ENCODE peak calls at places on chromosome 20, in four cellular contexts. One of them, this sample, is unnamed.

GRCh38 chr20:4041748-4042411 is 26.5 kb upstream of the RNF24 start:
- DNase-seq in BE2C: peak
- DNase-seq in psoas muscle: no peak
- DNase-seq in stomach: peak
- DNase-seq in this sample: no peak

GRCh38 chr20:25275813-25276532 is 28.1 kb downstream of the PYGB start:
- DNase-seq in BE2C: peak
- DNase-seq in stomach: peak
- DNase-seq in psoas muscle: peak
- DNase-seq in this sample: no peak

GRCh38 chr20:34581341-34582189 is 23.0 kb downstream of the MAP1LC3A start:
- DNase-seq in psoas muscle: no peak
- DNase-seq in stomach: no peak
- DNase-seq in BE2C: no peak
- DNase-seq in this sample: no peak

GRCh38 chr20:35360033-35360432 is 51.7 kb downstream of the UQCC1 start:
- DNase-seq in psoas muscle: no peak
- DNase-seq in BE2C: peak
- DNase-seq in stomach: no peak
- DNase-seq in this sample: no peak

GRCh38 chr20:13333793-13334192 is 112.7 kb downstream of the ISM1 start:
- DNase-seq in stomach: no peak
- DNase-seq in psoas muscle: no peak
- DNase-seq in BE2C: no peak
- DNase-seq in this sample: no peak

GRCh38 chr20:34575756-34576155 is 17.2 kb downstream of the MAP1LC3A start:
- DNase-seq in BE2C: no peak
- DNase-seq in stomach: no peak
- DNase-seq in psoas muscle: no peak
- DNase-seq in this sample: no peak

GRCh38 chr20:45945678-45946148 is 11.2 kb downstream of the PCIF1 start:
- DNase-seq in BE2C: no peak
- DNase-seq in psoas muscle: no peak
- DNase-seq in stomach: no peak
- DNase-seq in this sample: no peak

GRCh38 chr20:53283597-53283996 is 310.0 kb downstream of the ZNF217 start:
- DNase-seq in stomach: no peak
- DNase-seq in BE2C: peak
- DNase-seq in psoas muscle: no peak
- DNase-seq in this sample: no peak

GRCh38 chr20:10466325-10466724 is 31.2 kb downstream of the SLX4IP start:
- DNase-seq in BE2C: no peak
- DNase-seq in stomach: no peak
- DNase-seq in psoas muscle: no peak
- DNase-seq in this sample: no peak

GRCh38 chr20:8213831-8214587 is 81.9 kb downstream of the PLCB1 start:
- DNase-seq in psoas muscle: no peak
- DNase-seq in BE2C: no peak
- DNase-seq in stomach: no peak
- DNase-seq in this sample: no peak

GRCh38 chr20:61875221-61875885 is 190.3 kb downstream of the TAF4 start:
- DNase-seq in psoas muscle: no peak
- DNase-seq in BE2C: no peak
- DNase-seq in stomach: no peak
- DNase-seq in this sample: no peak

GRCh38 chr20:63785646-63786255 is 45.3 kb downstream of the ZBTB46 start:
- DNase-seq in stomach: no peak
- DNase-seq in psoas muscle: peak
- DNase-seq in BE2C: no peak
- DNase-seq in this sample: no peak

GRCh38 chr20:48928832-48929725 is 7.6 kb downstream of the ARFGEF2 start:
- DNase-seq in BE2C: no peak
- DNase-seq in psoas muscle: no peak
- DNase-seq in stomach: no peak
- DNase-seq in this sample: no peak

GRCh38 chr20:44057698-44058675 is 129.0 kb downstream of the JPH2 start:
- DNase-seq in stomach: no peak
- DNase-seq in BE2C: no peak
- DNase-seq in psoas muscle: no peak
- DNase-seq in this sample: no peak

GRCh38 chr20:49964964-49965780 is 17.6 kb upstream of the SNAI1 start:
- DNase-seq in psoas muscle: no peak
- DNase-seq in stomach: peak
- DNase-seq in BE2C: peak
- DNase-seq in this sample: no peak

GRCh38 chr20:37160683-37161082 is 18.4 kb upstream of the RPN2 start:
- DNase-seq in psoas muscle: no peak
- DNase-seq in stomach: no peak
- DNase-seq in BE2C: no peak
- DNase-seq in this sample: no peak

GRCh38 chr20:62003567-62004405 is 61.9 kb downstream of the TAF4 start:
- DNase-seq in stomach: no peak
- DNase-seq in BE2C: no peak
- DNase-seq in psoas muscle: no peak
- DNase-seq in this sample: no peak

GRCh38 chr20:23623666-23624065 is 14.1 kb downstream of the CST3 start:
- DNase-seq in BE2C: no peak
- DNase-seq in stomach: no peak
- DNase-seq in psoas muscle: no peak
- DNase-seq in this sample: no peak

GRCh38 chr20:4961746-4962145 is 39.6 kb downstream of the SLC23A2 start:
- DNase-seq in BE2C: no peak
- DNase-seq in stomach: no peak
- DNase-seq in psoas muscle: no peak
- DNase-seq in this sample: no peak

GRCh38 chr20:60365063-60365640 is 406.9 kb downstream of the CDH26 start:
- DNase-seq in psoas muscle: no peak
- DNase-seq in stomach: peak
- DNase-seq in BE2C: no peak
- DNase-seq in this sample: no peak

GRCh38 chr20:57180954-57181353 is 85.5 kb downstream of the BMP7 start:
- DNase-seq in BE2C: no peak
- DNase-seq in psoas muscle: no peak
- DNase-seq in stomach: no peak
- DNase-seq in this sample: no peak

GRCh38 chr20:48759631-48760245 is 68.1 kb downstream of the PREX1 start:
- DNase-seq in psoas muscle: no peak
- DNase-seq in stomach: no peak
- DNase-seq in BE2C: no peak
- DNase-seq in this sample: no peak

GRCh38 chr20:41532935-41533334 is 85.2 kb downstream of the CHD6 start:
- DNase-seq in psoas muscle: no peak
- DNase-seq in stomach: no peak
- DNase-seq in BE2C: no peak
- DNase-seq in this sample: no peak

GRCh38 chr20:50248104-50248631 is 57.5 kb downstream of the CEBPB start:
- DNase-seq in psoas muscle: peak
- DNase-seq in BE2C: no peak
- DNase-seq in stomach: peak
- DNase-seq in this sample: no peak

GRCh38 chr20:39775110-39775509 is 813.0 kb downstream of the DHX35 start:
- DNase-seq in psoas muscle: peak
- DNase-seq in stomach: no peak
- DNase-seq in BE2C: no peak
- DNase-seq in this sample: no peak

GRCh38 chr20:49230021-49230420 is 10.8 kb downstream of the DDX27 start:
- DNase-seq in BE2C: no peak
- DNase-seq in stomach: no peak
- DNase-seq in psoas muscle: no peak
- DNase-seq in this sample: no peak

GRCh38 chr20:20010639-20011500 is 6.3 kb upstream of the NAA20 start:
- DNase-seq in stomach: no peak
- DNase-seq in BE2C: no peak
- DNase-seq in psoas muscle: no peak
- DNase-seq in this sample: no peak
- H3K4me3 ChIP-seq in stomach: no peak
- H3K4me3 ChIP-seq in BE2C: no peak
- H3K4me3 ChIP-seq in psoas muscle: peak
- H3K4me3 ChIP-seq in this sample: no peak

DNA sequence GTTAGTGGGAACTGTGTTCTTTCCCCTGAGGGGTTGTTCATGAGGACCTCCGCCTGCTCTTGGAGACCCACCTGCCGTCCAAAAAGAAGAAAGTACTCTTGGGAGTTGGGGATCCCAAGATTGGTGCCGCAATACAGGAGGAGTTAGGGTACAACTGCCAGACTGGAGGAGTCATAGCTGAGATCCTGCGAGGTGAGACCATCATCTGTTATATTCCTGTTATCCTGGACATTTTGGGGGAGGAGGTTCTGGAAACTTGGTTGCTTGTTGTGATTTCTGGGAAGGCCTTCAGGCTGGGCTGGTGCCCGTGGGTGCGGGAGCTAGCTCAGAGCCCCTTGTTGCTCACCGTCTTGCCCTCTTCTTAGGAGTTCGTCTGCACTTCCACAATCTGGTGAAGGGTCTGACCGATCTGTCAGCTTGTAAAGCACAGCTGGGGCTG is 2.0 kb downstream of the NOP56 start:
- DNase-seq in psoas muscle: no peak
- DNase-seq in stomach: no peak
- DNase-seq in BE2C: no peak
- DNase-seq in this sample: no peak
- H3K4me3 ChIP-seq in psoas muscle: peak
- H3K4me3 ChIP-seq in stomach: peak
- H3K4me3 ChIP-seq in BE2C: peak
- H3K4me3 ChIP-seq in this sample: peak

DNA sequence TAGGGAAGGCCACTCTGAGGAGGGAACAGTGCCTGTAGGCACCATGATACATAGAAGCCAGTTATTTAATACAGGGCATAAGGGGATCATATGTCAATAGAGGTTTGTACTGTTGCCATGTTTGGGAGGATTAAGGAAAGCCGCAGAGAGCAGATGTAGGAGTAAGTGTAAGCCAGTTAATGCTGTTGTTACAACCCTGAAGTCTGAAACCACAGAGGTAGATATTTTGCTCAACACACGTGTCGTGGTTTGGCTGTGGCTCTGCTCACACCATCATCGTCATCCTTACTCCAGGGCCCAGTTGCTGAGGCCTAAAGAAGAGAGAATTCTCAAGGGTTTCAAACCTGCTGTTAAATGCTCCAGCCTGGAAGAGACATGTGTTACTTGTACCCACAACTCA is 31.1 kb upstream of the PSMF1 start:
- DNase-seq in stomach: no peak
- DNase-seq in psoas muscle: no peak
- DNase-seq in BE2C: no peak
- DNase-seq in this sample: no peak
- H3K4me3 ChIP-seq in stomach: no peak
- H3K4me3 ChIP-seq in psoas muscle: no peak
- H3K4me3 ChIP-seq in BE2C: no peak
- H3K4me3 ChIP-seq in this sample: no peak

DNA sequence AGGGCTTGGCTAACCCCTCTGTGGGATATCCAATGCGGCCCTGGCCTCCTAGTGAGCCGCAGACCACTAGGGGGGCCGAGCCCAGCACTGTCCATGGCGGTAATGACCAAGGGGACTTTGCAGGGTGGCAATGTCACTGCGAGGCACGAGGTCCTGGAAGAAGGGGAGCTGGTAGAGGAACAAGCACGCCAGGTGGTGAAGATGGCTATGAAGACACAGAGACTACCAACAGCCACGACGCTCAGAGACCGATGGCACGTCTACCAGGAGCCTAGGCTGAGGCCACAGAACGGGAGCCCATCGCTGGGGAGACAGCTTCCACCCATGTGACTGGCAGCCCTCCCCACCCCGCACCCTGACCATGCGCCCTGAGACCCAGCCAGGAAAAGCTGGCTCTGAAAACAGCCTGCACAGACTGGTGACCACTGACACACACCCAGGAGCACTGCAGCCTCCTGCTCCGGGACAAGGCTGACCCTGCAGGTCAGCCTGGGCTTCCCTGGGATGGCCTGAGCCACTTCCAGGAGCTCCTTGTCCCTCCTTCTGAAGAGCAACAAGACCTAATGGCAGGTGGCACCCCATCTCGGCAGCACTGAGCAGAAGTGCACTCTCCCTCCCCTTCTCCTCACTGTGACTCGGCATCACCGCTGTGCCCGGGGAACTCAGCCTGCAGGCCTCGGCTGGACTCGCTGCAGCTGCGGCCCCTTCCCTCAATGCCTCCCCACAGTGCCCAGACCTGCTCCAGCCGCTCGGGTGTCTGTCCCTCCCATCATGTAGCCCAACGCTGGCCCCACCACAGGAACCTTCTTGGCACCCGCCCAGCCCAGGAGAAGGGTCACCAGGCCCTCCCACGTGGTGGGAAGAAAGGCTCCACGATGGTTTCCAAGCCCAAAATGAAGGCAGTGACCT is 56.9 kb downstream of the GNAS-AS1 start:
- DNase-seq in BE2C: no peak
- DNase-seq in psoas muscle: no peak
- DNase-seq in stomach: no peak
- DNase-seq in this sample: no peak
- H3K4me3 ChIP-seq in BE2C: no peak
- H3K4me3 ChIP-seq in psoas muscle: no peak
- H3K4me3 ChIP-seq in stomach: no peak
- H3K4me3 ChIP-seq in this sample: no peak

This sample was measured in GM12864.